ENCODE peak calls at places on chromosomes 11 and 22, in ten cellular contexts. G, U, J, D, A, B, S, V, M and F are unnamed samples.

GRCh38 chr22:50473088-50473487 is 1.7 kb downstream of the SBF1 start:
- DNase-seq in G (no peak), V (no peak), M (peak), S (no peak), J (no peak), D (no peak), A (no peak), B (peak), U (no peak), F (peak)

GRCh38 chr11:27965559-27965958 is 142.4 kb downstream of the KIF18A start:
- DNase-seq in J (no peak), V (no peak), U (no peak), S (no peak), B (no peak), A (no peak), M (no peak), D (no peak), G (no peak), F (peak)

GRCh38 chr11:68583047-68583446 is 101.3 kb upstream of the GAL start:
- DNase-seq in J (peak), U (no peak), G (peak), A (no peak), V (no peak), M (no peak), B (no peak), D (no peak), S (no peak), F (peak)

GRCh38 chr22:29093501-29093921 is 20.7 kb downstream of the KREMEN1 start:
- DNase-seq in S (no peak), M (no peak), U (no peak), A (peak), D (no peak), B (no peak), V (no peak), J (peak), G (peak), F (peak)

GRCh38 chr22:30947821-30948454 is 20.6 kb downstream of the MORC2 start:
- DNase-seq in M (no peak), G (no peak), S (no peak), V (no peak), J (peak), D (no peak), A (no peak), B (no peak), U (no peak), F (peak)

GRCh38 chr11:96307748-96308133 is 35.3 kb downstream of the MAML2 start:
- DNase-seq in V (no peak), A (peak), J (peak), S (no peak), B (no peak), G (peak), D (no peak), U (no peak), M (peak), F (peak)

GRCh38 chr11:94546886-94547285 is 3.2 kb downstream of the FUT4 start:
- DNase-seq in M (no peak), D (no peak), S (no peak), U (no peak), A (no peak), V (no peak), B (no peak), J (no peak), G (no peak), F (peak)

GRCh38 chr11:134037093-134037908 is 31.6 kb upstream of the JAM3 start:
- DNase-seq in B (peak), S (peak), D (peak), M (no peak), G (peak), J (peak), U (peak), A (no peak), V (peak), F (no peak)

GRCh38 chr11:116829525-116830183 is at the start of gene APOC3:
- DNase-seq in B (no peak), M (no peak), A (no peak), J (no peak), S (no peak), D (no peak), V (no peak), G (peak), U (no peak), F (no peak)

GRCh38 chr22:37905534-37906363 is at the start of gene MICALL1:
- DNase-seq in A (no peak), U (peak), V (peak), J (peak), B (peak), D (peak), G (peak), M (peak), S (peak), F (peak)

GRCh38 chr11:129640671-129641070 is 175.0 kb upstream of the TMEM45B start:
- DNase-seq in D (no peak), A (no peak), G (no peak), U (no peak), V (no peak), M (no peak), S (no peak), J (no peak), B (no peak), F (peak)

DNA sequence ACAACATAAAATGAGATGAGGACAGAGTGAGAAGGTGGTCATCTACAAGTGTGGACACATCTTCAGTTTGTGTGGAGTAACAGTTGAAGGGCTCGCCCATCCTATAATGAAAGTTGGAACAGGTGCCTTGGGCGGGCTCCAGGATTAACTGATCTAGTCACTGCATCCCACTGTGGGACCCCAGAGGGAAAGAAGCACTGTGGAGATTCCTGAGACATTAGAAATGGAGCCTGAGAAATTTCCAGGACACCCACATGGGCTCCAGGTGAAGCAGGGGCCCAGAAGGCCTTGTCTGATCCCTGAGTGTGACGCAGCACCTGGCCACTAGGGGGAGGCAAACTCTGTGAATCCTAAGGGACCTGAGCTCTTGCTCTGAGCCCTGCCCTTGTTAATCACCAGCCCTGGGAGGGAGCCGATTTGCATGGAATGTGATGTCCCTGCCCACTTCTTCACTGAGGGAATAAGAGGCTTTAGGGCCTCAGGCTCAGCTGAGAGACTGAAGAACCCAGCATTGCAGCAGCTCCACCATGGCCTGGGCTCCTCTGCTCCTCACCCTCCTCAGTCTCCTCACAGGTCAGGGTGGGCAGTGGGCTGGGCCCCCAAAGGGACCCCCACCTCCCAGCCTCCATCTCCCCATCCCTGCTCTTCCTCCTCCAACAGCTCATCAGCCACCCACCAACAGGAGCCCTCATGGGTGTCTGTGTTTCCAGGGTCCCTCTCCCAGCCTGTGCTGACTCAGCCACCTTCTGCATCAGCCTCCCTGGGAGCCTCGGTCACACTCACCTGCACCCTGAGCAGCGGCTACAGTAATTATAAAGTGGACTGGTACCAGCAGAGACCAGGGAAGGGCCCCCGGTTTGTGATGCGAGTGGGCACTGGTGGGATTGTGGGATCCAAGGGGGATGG is 98.4 kb downstream of the VPREB1 start:
- DNase-seq in B (peak), G (no peak), V (peak), J (peak), U (no peak), D (peak), M (peak), S (peak), A (peak), F (peak)
- TF ChIP-seq CTCF in B (peak), G (peak), V (peak), J (peak), U (peak), D (peak), M (peak), S (peak), A (peak), F (peak)

GRCh38 chr11:64667154-64667745 is 55.7 kb downstream of the NRXN2 start:
- DNase-seq in D (peak), S (no peak), U (no peak), V (no peak), B (no peak), A (no peak), J (no peak), G (no peak), M (no peak), F (no peak)
- TF ChIP-seq CTCF in D (no peak), S (no peak), U (no peak), V (no peak), B (no peak), A (no peak), J (no peak), G (no peak), M (no peak), F (no peak)

GRCh38 chr11:76610871-76611475 is 59.6 kb downstream of the LRRC32 start:
- DNase-seq in J (no peak), G (peak), V (no peak), M (no peak), A (no peak), U (peak), D (peak), B (peak), S (no peak), F (no peak)
- TF ChIP-seq CTCF in J (no peak), G (no peak), V (no peak), M (no peak), A (no peak), U (peak), D (no peak), B (no peak), S (no peak), F (no peak)

GRCh38 chr11:13233173-13233572 is 44.4 kb upstream of the BMAL1 start:
- DNase-seq in D (no peak), M (no peak), U (no peak), A (no peak), S (no peak), J (no peak), V (no peak), G (no peak), B (no peak), F (no peak)

GRCh38 chr11:13235895-13236294 is 41.7 kb upstream of the BMAL1 start:
- DNase-seq in M (no peak), U (no peak), S (no peak), A (no peak), B (no peak), J (no peak), V (no peak), D (no peak), G (no peak), F (no peak)

GRCh38 chr11:13242564-13242963 is 35.0 kb upstream of the BMAL1 start:
- DNase-seq in G (no peak), A (no peak), J (no peak), M (no peak), V (no peak), S (no peak), U (no peak), B (no peak), D (no peak), F (peak)

DNA sequence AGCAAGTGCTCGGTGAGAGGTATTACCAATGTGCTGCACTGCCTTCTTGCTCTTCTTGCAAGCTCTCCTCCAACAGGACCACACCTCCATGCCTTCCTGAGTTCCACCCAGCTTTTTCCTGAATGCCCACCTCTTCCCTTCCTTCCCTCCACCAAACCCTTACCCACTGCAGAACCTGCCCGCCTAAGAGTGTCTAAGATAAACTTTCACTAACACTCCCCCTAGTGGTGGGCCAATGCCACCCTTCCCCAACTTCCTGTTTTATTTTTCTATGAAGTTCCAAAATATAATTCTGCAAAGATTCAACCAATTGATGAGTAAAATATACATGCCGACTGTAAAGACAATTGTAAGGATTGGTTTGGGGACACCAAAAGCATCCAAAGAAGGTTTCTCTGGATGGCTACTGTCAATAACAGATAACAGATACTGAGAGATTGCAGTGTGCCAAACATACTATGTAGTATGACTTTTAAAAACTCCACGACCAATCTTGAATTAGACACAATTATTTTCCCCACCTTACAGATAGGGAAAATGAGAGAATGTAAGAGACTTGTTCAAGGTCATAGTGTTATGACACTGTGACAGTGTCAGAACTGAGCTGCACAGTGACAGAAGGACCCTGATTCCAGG is 38.6 kb upstream of the BMAL1 start:
- DNase-seq in A (no peak), V (peak), D (no peak), B (no peak), J (peak), M (no peak), S (peak), G (peak), U (peak), F (peak)
- TF ChIP-seq CTCF in A (peak), V (peak), D (peak), B (peak), J (peak), M (peak), S (peak), G (peak), U (peak), F (peak)

DNA sequence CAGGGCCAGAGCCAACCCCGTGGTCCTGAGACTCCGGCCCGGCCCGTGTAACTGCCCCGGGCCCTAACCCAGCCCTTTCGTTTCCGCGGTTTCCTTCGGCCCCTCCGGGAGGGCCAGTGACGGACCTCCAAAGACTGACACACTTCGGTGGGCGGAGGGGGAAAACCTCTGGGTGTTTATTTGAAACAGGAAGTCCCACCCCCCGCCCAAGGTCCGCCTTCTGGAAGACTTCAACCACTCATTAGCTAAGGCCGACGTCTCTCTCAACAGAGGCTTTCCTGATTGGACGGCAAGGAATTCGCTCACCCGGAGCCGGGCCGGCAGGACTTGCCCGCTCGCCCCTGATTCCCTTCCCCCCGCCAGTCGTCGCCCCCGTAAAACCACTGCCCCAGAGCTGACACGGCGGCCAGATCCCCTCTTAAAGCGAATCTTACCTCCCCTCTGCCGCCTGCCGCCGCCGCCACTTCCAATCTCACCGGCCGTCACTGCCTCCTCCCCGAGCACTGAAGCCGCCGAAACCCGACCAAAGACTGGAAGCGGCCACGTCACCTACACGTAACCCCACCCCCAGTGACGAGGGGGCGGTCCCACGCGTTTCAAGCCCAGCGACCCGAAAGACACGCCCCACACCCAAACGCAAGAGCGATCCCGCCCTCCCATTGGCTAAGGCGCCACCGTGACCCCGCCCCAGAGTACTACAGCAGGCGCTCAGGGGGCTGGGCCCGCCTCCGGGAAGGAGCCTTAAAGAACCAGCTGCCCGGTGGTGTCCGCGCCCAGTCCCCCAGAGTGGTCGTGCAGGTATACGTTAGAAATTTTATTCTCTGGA is at the start of gene STX5:
- DNase-seq in U (peak), V (peak), D (peak), S (peak), J (peak), B (peak), G (peak), M (peak), A (peak), F (peak)
- TF ChIP-seq CTCF in U (no peak), V (no peak), D (no peak), S (no peak), J (no peak), B (no peak), G (no peak), M (no peak), A (no peak), F (no peak)

DNA sequence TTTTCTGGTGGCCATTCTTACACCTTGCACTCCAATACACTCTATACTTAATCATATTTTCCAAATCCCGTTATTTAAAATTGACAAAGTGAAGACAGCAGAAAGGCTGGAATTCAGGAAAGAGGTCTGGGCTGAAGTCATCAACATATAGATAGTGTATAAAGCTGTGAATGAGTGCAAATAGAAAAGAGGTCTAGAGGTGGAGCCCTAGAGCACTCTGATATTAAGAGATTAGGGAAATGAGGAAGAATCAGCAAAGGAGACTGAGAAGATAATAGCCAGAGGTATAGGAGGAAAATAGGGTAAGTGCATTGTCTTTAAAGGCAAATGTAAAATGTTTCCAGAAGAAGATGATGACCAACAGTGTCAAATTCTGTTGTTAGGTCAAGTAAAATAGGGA is 7.9 kb downstream of the CTR9 start:
- DNase-seq in B (no peak), A (no peak), U (no peak), G (no peak), J (no peak), V (no peak), S (no peak), D (no peak), M (no peak), F (peak)
- TF ChIP-seq CTCF in B (no peak), A (no peak), U (no peak), G (peak), J (peak), V (no peak), S (no peak), D (no peak), M (no peak), F (peak)

GRCh38 chr11:2173150-2173693 is 1.6 kb upstream of the TH start:
- DNase-seq in J (no peak), D (no peak), B (no peak), M (no peak), A (no peak), G (peak), U (no peak), S (peak), V (no peak), F (no peak)
- TF ChIP-seq CTCF in J (peak), D (no peak), B (no peak), M (peak), A (peak), G (peak), U (no peak), S (peak), V (no peak), F (peak)